ENCODE peak calls at places on chromosomes 12 and 14, in nine cellular contexts. I is M059J; W is NAMALWA; D is stimulated activated CD4-positive, alpha-beta T cell treated with anti-CD3 and anti-CD28 coated beads, Interleukin-2, amount 100 ng/mL, for 24 hours; X is ACHN; K is cardiac fibroblast; T is astrocyte of the spinal cord; J is stomach; F is stromal cell of bone marrow. V is an unnamed sample.

GRCh38 chr14:77325746-77326094 is 4.9 kb downstream of the GSTZ1 start:
- DNase-seq in T (no peak), F (no peak), K (no peak), X (no peak), D (no peak), I (no peak), J (no peak), W (no peak), V (no peak)

GRCh38 chr12:26712892-26713291 is 120.1 kb downstream of the ITPR2 start:
- DNase-seq in T (no peak), K (no peak), I (no peak), D (no peak), X (no peak), J (no peak), W (peak), F (no peak), V (no peak)

GRCh38 chr14:88164906-88165534 is 158.0 kb downstream of the KCNK10 start:
- DNase-seq in T (no peak), F (no peak), J (no peak), I (no peak), D (no peak), X (no peak), W (no peak), K (no peak), V (no peak)

GRCh38 chr12:33187409-33187808 is 252.2 kb downstream of the SYT10 start:
- DNase-seq in W (no peak), X (no peak), K (no peak), I (no peak), J (no peak), F (no peak), D (no peak), T (no peak), V (no peak)

GRCh38 chr12:7120166-7120565 is 8.5 kb downstream of the RBP5 start:
- DNase-seq in I (no peak), W (no peak), X (no peak), J (no peak), K (no peak), D (no peak), T (no peak), F (no peak), V (no peak)

GRCh38 chr14:92945959-92946846 is 23.3 kb downstream of the CHGA start:
- DNase-seq in T (peak), F (peak), X (peak), K (peak), I (peak), W (no peak), D (no peak), J (peak), V (no peak)

GRCh38 chr12:26614217-26614616 is 218.8 kb downstream of the ITPR2 start:
- DNase-seq in K (peak), T (no peak), J (no peak), F (no peak), D (peak), W (peak), X (peak), I (peak), V (peak)

GRCh38 chr12:78120866-78121590 is 290.3 kb downstream of the NAV3 start:
- DNase-seq in J (no peak), I (peak), T (peak), F (peak), X (peak), K (peak), W (peak), D (no peak), V (no peak)

GRCh38 chr12:48677782-48678181 is 4.3 kb downstream of the KANSL2 start:
- DNase-seq in T (no peak), F (no peak), K (peak), X (no peak), J (no peak), D (no peak), I (no peak), W (no peak), V (peak)

GRCh38 chr12:34401659-34402227 is 379.4 kb downstream of the ALG10 start:
- DNase-seq in J (peak), X (no peak), K (no peak), D (no peak), F (no peak), I (no peak), W (no peak), T (no peak), V (no peak)

GRCh38 chr14:91170504-91171121 is 56.7 kb downstream of the DGLUCY start:
- DNase-seq in T (peak), W (no peak), X (no peak), J (peak), F (no peak), K (no peak), D (no peak), I (peak), V (peak)

GRCh38 chr12:124869011-124869665 is 5.5 kb upstream of the SCARB1 start:
- DNase-seq in F (no peak), T (no peak), X (no peak), W (peak), J (no peak), I (no peak), K (no peak), D (no peak), V (no peak)

GRCh38 chr14:61512508-61512907 is 182.8 kb upstream of the HIF1A start:
- DNase-seq in F (no peak), T (no peak), X (no peak), J (no peak), I (peak), K (peak), W (no peak), D (no peak), V (peak)

GRCh38 chr14:33555710-33556350 is 395.0 kb downstream of the EGLN3 start:
- DNase-seq in I (no peak), T (peak), F (peak), W (no peak), J (no peak), K (peak), D (no peak), X (no peak), V (no peak)

GRCh38 chr14:58792421-58792820 is 154.7 kb downstream of the DACT1 start:
- DNase-seq in J (no peak), K (peak), F (no peak), W (no peak), D (no peak), X (no peak), T (no peak), I (no peak), V (no peak)

GRCh38 chr14:89440997-89441909 is 24.2 kb upstream of the FOXN3 start:
- DNase-seq in W (no peak), I (no peak), K (no peak), X (no peak), F (no peak), D (no peak), J (no peak), T (no peak), V (no peak)

GRCh38 chr14:22536853-22537338 is 52.1 kb downstream of the DAD1 start:
- DNase-seq in T (peak), I (peak), X (peak), K (peak), F (peak), J (peak), W (no peak), D (peak), V (peak)

GRCh38 chr12:27112891-27113290 is 30.5 kb upstream of the C12orf71 start:
- DNase-seq in D (no peak), X (no peak), J (no peak), T (no peak), K (peak), F (no peak), I (no peak), W (no peak), V (peak)

GRCh38 chr14:100589071-100589759 is 2.0 kb upstream of the BEGAIN start:
- DNase-seq in X (no peak), J (no peak), W (no peak), T (no peak), F (no peak), K (no peak), I (no peak), D (no peak), V (no peak)

V was measured in cardiac muscle cell.